ENCODE peak calls at places on chromosomes 5 and 9, in eight cellular contexts. L, Z, K, P, M, S, U and T are unnamed samples. For H3K4me1, the result is how much of the 10 kb centered on the place peaks cover.

GRCh38 chr5:111463304-111463703 is 49.0 kb downstream of the STARD4 start:
- DNase-seq in L (no peak), U (no peak), Z (no peak), M (no peak), K (no peak), P (no peak), S (no peak), T (no peak)

GRCh38 chr5:165565921-165566320 is 2060.5 kb downstream of the MAT2B start:
- DNase-seq in K (no peak), Z (no peak), P (no peak), U (no peak), S (no peak), M (no peak), L (no peak), T (no peak)

GRCh38 chr9:71001780-71002386 is 119.5 kb downstream of the TRPM3 start:
- DNase-seq in Z (no peak), U (no peak), P (no peak), L (no peak), K (no peak), S (peak), M (no peak), T (no peak)

GRCh38 chr9:37908698-37909186 is 4.8 kb upstream of the SLC25A51 start:
- DNase-seq in M (no peak), L (no peak), Z (no peak), U (no peak), K (no peak), S (no peak), P (no peak), T (peak)

GRCh38 chr9:137955586-137955985 is 78.0 kb downstream of the CACNA1B start:
- DNase-seq in P (no peak), S (no peak), Z (no peak), K (no peak), L (no peak), U (no peak), M (no peak), T (no peak)

GRCh38 chr9:92911496-92912475 is 33.9 kb upstream of the ZNF484 start:
- DNase-seq in P (no peak), L (no peak), S (no peak), Z (peak), M (no peak), U (no peak), K (no peak), T (no peak)

GRCh38 chr9:108002296-108003056 is 512.9 kb upstream of the KLF4 start:
- DNase-seq in M (peak), S (no peak), L (no peak), U (peak), P (no peak), K (peak), Z (peak), T (no peak)

GRCh38 chr5:158701406-158702177 is 398.1 kb downstream of the EBF1 start:
- DNase-seq in Z (peak), P (no peak), K (no peak), M (no peak), L (no peak), S (no peak), U (no peak), T (no peak)

GRCh38 chr5:171162165-171162564 is 146.9 kb upstream of the TLX3 start:
- DNase-seq in K (no peak), S (no peak), Z (no peak), P (no peak), U (no peak), M (no peak), L (no peak), T (no peak)

GRCh38 chr5:68343421-68343826 is 127.9 kb downstream of the PIK3R1 start:
- DNase-seq in S (peak), K (peak), U (peak), Z (peak), P (peak), M (no peak), L (no peak), T (peak)

GRCh38 chr5:10485142-10485795 is 43.6 kb downstream of the ROPN1L start:
- DNase-seq in U (no peak), L (no peak), K (no peak), P (peak), Z (peak), S (peak), M (no peak), T (peak)

GRCh38 chr5:81819556-81820314 is 68.8 kb upstream of the SSBP2 start:
- DNase-seq in M (no peak), K (no peak), U (no peak), P (no peak), Z (no peak), S (no peak), L (no peak), T (no peak)

GRCh38 chr5:24804221-24804681 is 159.5 kb upstream of the CDH10 start:
- DNase-seq in M (no peak), L (no peak), Z (no peak), U (no peak), S (no peak), P (no peak), K (no peak), T (no peak)

GRCh38 chr5:170269579-170269978 is 28.0 kb downstream of the LCP2 start:
- DNase-seq in K (no peak), L (peak), U (no peak), Z (no peak), S (no peak), P (no peak), M (no peak), T (no peak)

GRCh38 chr5:53253421-53253871 is 143.9 kb upstream of the MOCS2 start:
- DNase-seq in P (no peak), U (no peak), K (no peak), Z (no peak), M (no peak), L (no peak), S (no peak), T (no peak)

GRCh38 chr5:459562-460412 is 16.8 kb downstream of the EXOC3 start:
- DNase-seq in S (no peak), Z (peak), L (no peak), M (peak), U (peak), P (no peak), K (peak), T (no peak)

GRCh38 chr5:51960617-51961115 is 577.4 kb downstream of the ISL1 start:
- DNase-seq in P (no peak), U (no peak), L (no peak), S (no peak), Z (no peak), M (no peak), K (no peak), T (no peak)

GRCh38 chr9:93132946-93133640 is 958 bp downstream of the NINJ1 start:
- DNase-seq in K (no peak), U (peak), Z (peak), L (no peak), P (no peak), S (no peak), M (no peak), T (no peak)

GRCh38 chr5:110441035-110441434 is 285.4 kb downstream of the TMEM232 start:
- DNase-seq in M (no peak), S (no peak), L (no peak), K (no peak), U (no peak), P (no peak), Z (no peak), T (no peak)

GRCh38 chr9:92607088-92607487 is 62.8 kb downstream of the IPPK start:
- DNase-seq in L (no peak), K (no peak), S (no peak), U (peak), Z (no peak), P (no peak), M (no peak), T (no peak)

GRCh38 chr9:104968025-104968982 is 40.3 kb upstream of the ABCA1 start:
- DNase-seq in L (peak), P (peak), S (peak), M (peak), Z (peak), K (peak), U (peak), T (peak)

GRCh38 chr9:2053883-2054845 is 39.0 kb downstream of the SMARCA2 start:
- DNase-seq in S (peak), U (no peak), P (no peak), K (no peak), Z (peak), M (no peak), L (peak), T (no peak)

GRCh38 chr9:129803679-129804065 is 688 bp downstream of the TOR1B start:
- DNase-seq in M (no peak), U (no peak), L (no peak), S (no peak), K (no peak), Z (no peak), P (no peak), T (no peak)

GRCh38 chr9:113566712-113567071 is 103.2 kb downstream of the RGS3 start:
- DNase-seq in Z (peak), L (no peak), P (no peak), U (peak), S (peak), K (no peak), M (no peak), T (no peak)

GRCh38 chr5:61802456-61802855 is 470.4 kb downstream of the ZSWIM6 start:
- DNase-seq in Z (no peak), S (no peak), P (no peak), L (no peak), K (no peak), M (no peak), U (no peak), T (no peak)

GRCh38 chr9:127506814-127507750 is 55.8 kb downstream of the LRSAM1 start:
- DNase-seq in L (no peak), K (no peak), S (no peak), P (no peak), M (no peak), U (no peak), Z (no peak), T (no peak)
- H3K4me1 ChIP-seq in L (under half), K (under half), S (under half), P (under half), M (under half), U (under half), Z (under half), T (under half)

GRCh38 chr5:151071021-151071420 is 9.8 kb downstream of the TNIP1 start:
- DNase-seq in Z (no peak), K (no peak), L (no peak), P (no peak), M (no peak), S (no peak), U (no peak), T (no peak)
- H3K4me1 ChIP-seq in Z (under half), K (half or more), L (half or more), P (half or more), M (under half), S (half or more), U (under half), T (half or more)

GRCh38 chr5:133514456-133514855 is 97.9 kb downstream of the FSTL4 start:
- DNase-seq in M (no peak), U (no peak), K (no peak), Z (no peak), P (no peak), L (no peak), S (no peak), T (no peak)
- H3K4me1 ChIP-seq in M (under half), U (under half), K (under half), Z (under half), P (under half), L (under half), S (under half), T (under half)

GRCh38 chr9:110095776-110096175 is 112.2 kb downstream of the C9orf152 start:
- DNase-seq in P (no peak), Z (no peak), L (no peak), K (no peak), M (no peak), S (no peak), U (no peak), T (no peak)

GRCh38 chr9:110103257-110103656 is 104.7 kb downstream of the C9orf152 start:
- DNase-seq in U (no peak), M (no peak), L (no peak), K (no peak), Z (no peak), P (no peak), S (no peak), T (no peak)

GRCh38 chr9:110101531-110102161 is 106.3 kb downstream of the C9orf152 start:
- DNase-seq in Z (no peak), M (no peak), K (no peak), U (no peak), S (no peak), L (no peak), P (peak), T (no peak)

GRCh38 chr9:110095238-110095637 is 112.7 kb downstream of the C9orf152 start:
- DNase-seq in K (no peak), L (no peak), P (no peak), Z (no peak), S (no peak), M (no peak), U (no peak), T (no peak)

DNA sequence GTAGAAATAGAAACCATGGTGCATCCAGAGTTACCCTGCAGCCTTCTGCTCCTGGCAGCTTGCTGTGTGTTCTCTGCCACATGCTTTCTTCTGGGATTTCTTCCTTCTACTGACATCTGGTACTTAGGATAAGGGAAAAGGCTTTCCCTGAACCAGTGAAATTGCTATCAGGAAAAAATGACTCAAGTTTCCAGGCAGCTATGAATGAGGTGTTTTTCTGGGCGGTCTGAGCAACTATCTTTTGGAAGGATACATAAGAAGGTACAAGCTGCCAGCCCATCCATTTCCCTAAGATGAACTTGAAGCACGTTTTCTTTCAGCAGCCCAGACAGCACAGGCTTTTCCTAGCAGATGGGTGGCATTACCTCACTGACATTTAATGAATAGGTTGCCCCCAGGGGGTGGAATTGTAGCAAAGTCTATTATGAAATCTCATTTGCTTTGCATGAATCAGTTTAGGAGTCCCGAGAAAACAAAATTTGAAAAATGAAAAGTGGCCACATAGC is 108.7 kb downstream of the C9orf152 start:
- DNase-seq in S (no peak), Z (no peak), U (peak), L (no peak), P (no peak), K (no peak), M (no peak), T (peak)
- H3K4me1 ChIP-seq in S (under half), Z (under half), U (under half), L (under half), P (half or more), K (under half), M (under half), T (half or more)